ENCODE peak calls at places on chromosomes 1 and 21, in nine cellular contexts. One of them, this sample, is unnamed.

GRCh38 chr21:34802180-34802899 is 133.5 kb downstream of the CLIC6 start:
- DNase-seq in heart right ventricle: no peak
- DNase-seq in substantia nigra: no peak
- DNase-seq in iPS-NIHi11: no peak
- DNase-seq in brain microvascular endothelial cell: no peak
- DNase-seq in stimulated activated CD4-positive, alpha-beta T cell treated with anti-CD3 and anti-CD28 coated beads, Interleukin-2, amount 100 ng/mL, for 48 hours: no peak
- DNase-seq in NCI-H2029: no peak
- DNase-seq in HEK293T: no peak
- DNase-seq in COR-L47: no peak
- DNase-seq in this sample: no peak

GRCh38 chr1:16162163-16162822 is 6.4 kb upstream of the EPHA2 start:
- DNase-seq in substantia nigra: no peak
- DNase-seq in COR-L47: no peak
- DNase-seq in stimulated activated CD4-positive, alpha-beta T cell treated with anti-CD3 and anti-CD28 coated beads, Interleukin-2, amount 100 ng/mL, for 48 hours: peak
- DNase-seq in iPS-NIHi11: peak
- DNase-seq in NCI-H2029: no peak
- DNase-seq in HEK293T: no peak
- DNase-seq in brain microvascular endothelial cell: no peak
- DNase-seq in heart right ventricle: no peak
- DNase-seq in this sample: peak

GRCh38 chr1:23657659-23658275 is 33.8 kb upstream of the RPL11 start:
- DNase-seq in substantia nigra: peak
- DNase-seq in iPS-NIHi11: peak
- DNase-seq in brain microvascular endothelial cell: peak
- DNase-seq in heart right ventricle: peak
- DNase-seq in stimulated activated CD4-positive, alpha-beta T cell treated with anti-CD3 and anti-CD28 coated beads, Interleukin-2, amount 100 ng/mL, for 48 hours: peak
- DNase-seq in COR-L47: peak
- DNase-seq in NCI-H2029: no peak
- DNase-seq in HEK293T: peak
- DNase-seq in this sample: peak

GRCh38 chr21:15455819-15456462 is 273.8 kb upstream of the USP25 start:
- DNase-seq in iPS-NIHi11: no peak
- DNase-seq in heart right ventricle: no peak
- DNase-seq in HEK293T: no peak
- DNase-seq in brain microvascular endothelial cell: no peak
- DNase-seq in substantia nigra: no peak
- DNase-seq in NCI-H2029: no peak
- DNase-seq in COR-L47: no peak
- DNase-seq in stimulated activated CD4-positive, alpha-beta T cell treated with anti-CD3 and anti-CD28 coated beads, Interleukin-2, amount 100 ng/mL, for 48 hours: no peak
- DNase-seq in this sample: no peak

GRCh38 chr21:44450999-44451398 is 4.3 kb upstream of the LRRC3 start:
- DNase-seq in NCI-H2029: no peak
- DNase-seq in HEK293T: no peak
- DNase-seq in stimulated activated CD4-positive, alpha-beta T cell treated with anti-CD3 and anti-CD28 coated beads, Interleukin-2, amount 100 ng/mL, for 48 hours: no peak
- DNase-seq in COR-L47: no peak
- DNase-seq in heart right ventricle: peak
- DNase-seq in iPS-NIHi11: no peak
- DNase-seq in substantia nigra: no peak
- DNase-seq in brain microvascular endothelial cell: no peak
- DNase-seq in this sample: no peak

GRCh38 chr1:215397106-215397505 is 170.0 kb upstream of the KCTD3 start:
- DNase-seq in iPS-NIHi11: no peak
- DNase-seq in NCI-H2029: no peak
- DNase-seq in heart right ventricle: no peak
- DNase-seq in COR-L47: no peak
- DNase-seq in stimulated activated CD4-positive, alpha-beta T cell treated with anti-CD3 and anti-CD28 coated beads, Interleukin-2, amount 100 ng/mL, for 48 hours: no peak
- DNase-seq in HEK293T: no peak
- DNase-seq in brain microvascular endothelial cell: no peak
- DNase-seq in substantia nigra: no peak
- DNase-seq in this sample: no peak

GRCh38 chr1:91763252-91763651 is 122.7 kb downstream of the TGFBR3 start:
- DNase-seq in iPS-NIHi11: no peak
- DNase-seq in heart right ventricle: no peak
- DNase-seq in COR-L47: no peak
- DNase-seq in NCI-H2029: no peak
- DNase-seq in HEK293T: no peak
- DNase-seq in brain microvascular endothelial cell: no peak
- DNase-seq in substantia nigra: no peak
- DNase-seq in stimulated activated CD4-positive, alpha-beta T cell treated with anti-CD3 and anti-CD28 coated beads, Interleukin-2, amount 100 ng/mL, for 48 hours: no peak
- DNase-seq in this sample: no peak

GRCh38 chr1:86247553-86248279 is 91.1 kb upstream of the COL24A1 start:
- DNase-seq in COR-L47: no peak
- DNase-seq in iPS-NIHi11: peak
- DNase-seq in substantia nigra: no peak
- DNase-seq in brain microvascular endothelial cell: no peak
- DNase-seq in heart right ventricle: no peak
- DNase-seq in NCI-H2029: no peak
- DNase-seq in stimulated activated CD4-positive, alpha-beta T cell treated with anti-CD3 and anti-CD28 coated beads, Interleukin-2, amount 100 ng/mL, for 48 hours: no peak
- DNase-seq in HEK293T: no peak
- DNase-seq in this sample: no peak

GRCh38 chr1:230948301-230948700 is 30.4 kb downstream of the TTC13 start:
- DNase-seq in substantia nigra: no peak
- DNase-seq in iPS-NIHi11: no peak
- DNase-seq in stimulated activated CD4-positive, alpha-beta T cell treated with anti-CD3 and anti-CD28 coated beads, Interleukin-2, amount 100 ng/mL, for 48 hours: no peak
- DNase-seq in NCI-H2029: no peak
- DNase-seq in heart right ventricle: no peak
- DNase-seq in COR-L47: no peak
- DNase-seq in HEK293T: no peak
- DNase-seq in brain microvascular endothelial cell: no peak
- DNase-seq in this sample: no peak

GRCh38 chr1:151368745-151369610 is 3.5 kb downstream of the SELENBP1 start:
- DNase-seq in HEK293T: no peak
- DNase-seq in NCI-H2029: peak
- DNase-seq in brain microvascular endothelial cell: no peak
- DNase-seq in heart right ventricle: no peak
- DNase-seq in substantia nigra: no peak
- DNase-seq in iPS-NIHi11: no peak
- DNase-seq in COR-L47: peak
- DNase-seq in stimulated activated CD4-positive, alpha-beta T cell treated with anti-CD3 and anti-CD28 coated beads, Interleukin-2, amount 100 ng/mL, for 48 hours: no peak
- DNase-seq in this sample: no peak